ENCODE peak calls at places on chromosomes 7 and 10, in four cellular contexts. One of them, this sample, is unnamed.

GRCh38 chr7:27173412-27174076 is 576 bp downstream of the HOXA10 start:
- DNase-seq in K562: no peak
- DNase-seq in SK-N-SH: peak
- DNase-seq in HepG2: no peak
- DNase-seq in this sample: no peak

GRCh38 chr7:134452991-134453473 is 5.9 kb downstream of the AKR1B1 start:
- DNase-seq in HepG2: no peak
- DNase-seq in SK-N-SH: no peak
- DNase-seq in K562: no peak
- DNase-seq in this sample: no peak

GRCh38 chr7:70872188-70872587 is 259.8 kb upstream of the GALNT17 start:
- DNase-seq in SK-N-SH: no peak
- DNase-seq in HepG2: no peak
- DNase-seq in K562: no peak
- DNase-seq in this sample: no peak

GRCh38 chr7:82428186-82428961 is 15.2 kb downstream of the CACNA2D1 start:
- DNase-seq in K562: no peak
- DNase-seq in HepG2: no peak
- DNase-seq in SK-N-SH: no peak
- DNase-seq in this sample: no peak

GRCh38 chr10:124495176-124495575 is 33.6 kb downstream of the LHPP start:
- DNase-seq in HepG2: no peak
- DNase-seq in K562: no peak
- DNase-seq in SK-N-SH: no peak
- DNase-seq in this sample: no peak

GRCh38 chr10:44245601-44245938 is 139.3 kb downstream of the CXCL12 start:
- DNase-seq in HepG2: peak
- DNase-seq in K562: no peak
- DNase-seq in SK-N-SH: no peak
- DNase-seq in this sample: no peak

GRCh38 chr7:64874114-64874513 is 29.0 kb upstream of the ZNF273 start:
- DNase-seq in HepG2: no peak
- DNase-seq in SK-N-SH: peak
- DNase-seq in K562: no peak
- DNase-seq in this sample: no peak

GRCh38 chr10:28326516-28327493 is 23.9 kb upstream of the MPP7 start:
- DNase-seq in K562: no peak
- DNase-seq in HepG2: peak
- DNase-seq in SK-N-SH: no peak
- DNase-seq in this sample: no peak

GRCh38 chr7:5428470-5429252 is 5.0 kb upstream of the TNRC18 start:
- DNase-seq in K562: peak
- DNase-seq in SK-N-SH: peak
- DNase-seq in HepG2: peak
- DNase-seq in this sample: peak

GRCh38 chr10:71472466-71472865 is 75.7 kb downstream of the CDH23 start:
- DNase-seq in HepG2: no peak
- DNase-seq in K562: no peak
- DNase-seq in SK-N-SH: no peak
- DNase-seq in this sample: no peak

GRCh38 chr10:74282151-74282852 is 131.3 kb downstream of the ADK start:
- DNase-seq in K562: no peak
- DNase-seq in HepG2: no peak
- DNase-seq in SK-N-SH: peak
- DNase-seq in this sample: no peak

GRCh38 chr7:2670720-2671391 is 17.1 kb upstream of the AMZ1 start:
- DNase-seq in K562: peak
- DNase-seq in HepG2: peak
- DNase-seq in SK-N-SH: peak
- DNase-seq in this sample: peak

GRCh38 chr7:157493017-157493416 is 156.2 kb downstream of the DNAJB6 start:
- DNase-seq in HepG2: no peak
- DNase-seq in K562: no peak
- DNase-seq in SK-N-SH: no peak
- DNase-seq in this sample: no peak

GRCh38 chr10:86506062-86506461 is 15.5 kb downstream of the WAPL start:
- DNase-seq in HepG2: no peak
- DNase-seq in SK-N-SH: no peak
- DNase-seq in K562: no peak
- DNase-seq in this sample: no peak

GRCh38 chr7:151038951-151039849 is 9.1 kb upstream of the ASIC3 start:
- DNase-seq in HepG2: peak
- DNase-seq in K562: peak
- DNase-seq in SK-N-SH: peak
- DNase-seq in this sample: no peak

GRCh38 chr7:101882595-101883564 is 65.5 kb downstream of the CUX1 start:
- DNase-seq in HepG2: peak
- DNase-seq in K562: peak
- DNase-seq in SK-N-SH: peak
- DNase-seq in this sample: peak

GRCh38 chr10:103833731-103834365 is 21.5 kb downstream of the SH3PXD2A start:
- DNase-seq in K562: peak
- DNase-seq in HepG2: peak
- DNase-seq in SK-N-SH: no peak
- DNase-seq in this sample: peak

GRCh38 chr7:112341464-112341863 is 108.8 kb upstream of the IFRD1 start:
- DNase-seq in HepG2: no peak
- DNase-seq in SK-N-SH: no peak
- DNase-seq in K562: no peak
- DNase-seq in this sample: no peak

GRCh38 chr7:112347088-112347487 is 103.2 kb upstream of the IFRD1 start:
- DNase-seq in SK-N-SH: no peak
- DNase-seq in K562: no peak
- DNase-seq in HepG2: no peak
- DNase-seq in this sample: no peak

GRCh38 chr7:112350596-112350995 is 99.7 kb upstream of the IFRD1 start:
- DNase-seq in K562: no peak
- DNase-seq in SK-N-SH: no peak
- DNase-seq in HepG2: no peak
- DNase-seq in this sample: no peak

GRCh38 chr7:112346381-112347060 is 103.7 kb upstream of the IFRD1 start:
- DNase-seq in SK-N-SH: no peak
- DNase-seq in K562: no peak
- DNase-seq in HepG2: no peak
- DNase-seq in this sample: no peak
- TF ChIP-seq FOXJ3 in SK-N-SH: no peak
- TF ChIP-seq FOXJ3 in K562: no peak
- TF ChIP-seq FOXJ3 in HepG2: no peak
- TF ChIP-seq FOXJ3 in this sample: no peak

DNA sequence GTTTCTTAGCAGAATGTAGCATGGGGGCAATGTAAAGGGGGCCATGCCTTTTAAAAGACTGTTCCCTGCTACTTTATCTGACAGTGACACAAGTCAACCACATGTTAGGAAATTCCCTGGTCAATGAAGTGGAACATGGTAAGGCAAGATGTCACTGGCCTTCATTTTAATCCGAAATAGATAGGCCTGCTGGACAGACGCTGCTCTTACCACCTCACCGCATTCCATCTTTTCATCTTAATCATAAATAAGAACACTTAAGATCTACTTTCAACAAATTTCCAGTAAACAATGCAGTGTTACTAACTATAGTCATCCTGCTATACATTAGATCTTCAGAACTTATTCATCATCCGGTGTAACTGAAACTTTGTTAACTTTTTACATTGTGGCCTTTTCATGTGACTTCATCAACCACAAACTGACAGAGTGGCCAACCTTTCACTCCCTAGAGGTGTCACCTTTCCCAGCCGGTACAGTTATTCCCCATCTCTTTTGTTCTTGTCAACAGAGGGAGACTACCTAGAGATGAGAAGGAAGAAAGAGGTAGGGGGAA is 15.6 kb downstream of the ASB4 start:
- DNase-seq in HepG2: no peak
- DNase-seq in K562: no peak
- DNase-seq in SK-N-SH: no peak
- DNase-seq in this sample: no peak
- TF ChIP-seq FOXJ3 in HepG2: no peak
- TF ChIP-seq FOXJ3 in K562: no peak
- TF ChIP-seq FOXJ3 in SK-N-SH: no peak
- TF ChIP-seq FOXJ3 in this sample: no peak

DNA sequence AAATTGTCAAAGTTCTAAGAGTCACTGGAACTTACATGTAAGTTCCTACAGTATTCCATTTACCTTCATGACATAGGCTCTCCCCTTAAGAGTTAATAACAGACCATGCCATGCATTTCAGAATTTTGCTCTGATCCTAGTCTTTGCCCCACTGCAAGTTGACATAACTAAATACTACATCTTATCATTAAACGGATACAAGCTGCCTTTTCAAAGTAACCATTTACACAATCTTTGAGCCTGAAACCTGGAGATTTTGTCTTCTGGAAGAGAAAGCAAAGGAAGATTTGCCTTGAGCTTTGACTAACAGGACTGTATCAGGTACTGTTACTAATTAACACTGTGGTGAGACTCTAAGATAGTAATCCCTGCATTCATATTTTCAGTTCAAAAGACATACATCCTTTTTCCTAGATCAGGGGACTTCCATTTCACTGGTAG is 9.3 kb upstream of the AKR1D1 start:
- DNase-seq in HepG2: peak
- DNase-seq in K562: no peak
- DNase-seq in SK-N-SH: no peak
- DNase-seq in this sample: no peak
- TF ChIP-seq FOXJ3 in HepG2: peak
- TF ChIP-seq FOXJ3 in K562: no peak
- TF ChIP-seq FOXJ3 in SK-N-SH: no peak
- TF ChIP-seq FOXJ3 in this sample: no peak

DNA sequence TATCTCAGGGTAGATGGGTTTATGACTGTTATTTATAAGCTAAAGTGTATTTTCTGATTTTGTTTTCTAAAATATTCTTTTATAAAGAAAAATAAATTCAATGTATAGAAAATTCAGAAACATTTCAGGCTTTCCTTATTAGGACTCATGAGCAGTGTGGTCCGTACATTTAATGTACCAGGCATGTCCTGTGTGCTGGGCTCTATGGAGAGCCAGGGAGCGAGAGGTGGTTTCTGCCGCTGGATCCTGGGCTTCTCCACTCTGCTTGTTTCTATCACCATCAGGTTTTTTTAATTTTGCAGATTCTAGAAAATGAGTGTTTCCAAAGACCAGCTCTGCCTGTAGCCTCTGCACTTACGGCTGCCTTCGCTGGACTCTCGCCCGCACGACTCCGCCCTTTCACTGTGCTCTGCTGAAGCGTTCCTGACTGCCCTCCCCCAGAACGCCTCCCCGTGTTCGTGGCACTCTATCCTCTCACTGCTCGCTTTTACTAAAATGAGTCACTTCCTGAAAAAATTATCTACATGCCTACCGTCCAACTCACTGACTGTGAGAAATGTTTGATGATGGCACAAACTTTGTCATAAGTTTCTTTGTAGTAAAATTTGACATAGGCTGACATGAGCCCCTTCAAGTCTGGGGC is 188.5 kb downstream of the ZMYND11 start:
- DNase-seq in HepG2: peak
- DNase-seq in SK-N-SH: no peak
- DNase-seq in K562: no peak
- DNase-seq in this sample: no peak
- TF ChIP-seq FOXJ3 in HepG2: no peak
- TF ChIP-seq FOXJ3 in SK-N-SH: no peak
- TF ChIP-seq FOXJ3 in K562: no peak
- TF ChIP-seq FOXJ3 in this sample: no peak

GRCh38 chr10:45410807-45411606 is 37.0 kb downstream of the ALOX5 start:
- DNase-seq in K562: no peak
- DNase-seq in HepG2: no peak
- DNase-seq in SK-N-SH: no peak
- DNase-seq in this sample: no peak
- TF ChIP-seq FOXJ3 in K562: no peak
- TF ChIP-seq FOXJ3 in HepG2: no peak
- TF ChIP-seq FOXJ3 in SK-N-SH: no peak
- TF ChIP-seq FOXJ3 in this sample: no peak

GRCh38 chr10:100053686-100054460 is 27.8 kb downstream of the CPN1 start:
- DNase-seq in SK-N-SH: no peak
- DNase-seq in HepG2: no peak
- DNase-seq in K562: no peak
- DNase-seq in this sample: no peak

GRCh38 chr10:100057948-100058347 is 23.7 kb downstream of the CPN1 start:
- DNase-seq in HepG2: no peak
- DNase-seq in K562: no peak
- DNase-seq in SK-N-SH: no peak
- DNase-seq in this sample: no peak
- TF ChIP-seq FOXJ3 in HepG2: no peak
- TF ChIP-seq FOXJ3 in K562: no peak
- TF ChIP-seq FOXJ3 in SK-N-SH: no peak
- TF ChIP-seq FOXJ3 in this sample: no peak

GRCh38 chr7:22127835-22128527 is 182.3 kb upstream of the CDCA7L start:
- DNase-seq in HepG2: no peak
- DNase-seq in K562: no peak
- DNase-seq in SK-N-SH: no peak
- DNase-seq in this sample: no peak
- TF ChIP-seq FOXJ3 in HepG2: no peak
- TF ChIP-seq FOXJ3 in K562: no peak
- TF ChIP-seq FOXJ3 in SK-N-SH: no peak
- TF ChIP-seq FOXJ3 in this sample: no peak

GRCh38 chr10:43173120-43173519 is 34.9 kb downstream of the CSGALNACT2 start:
- DNase-seq in SK-N-SH: peak
- DNase-seq in HepG2: no peak
- DNase-seq in K562: no peak
- DNase-seq in this sample: no peak

GRCh38 chr10:43172645-43173044 is 34.4 kb downstream of the CSGALNACT2 start:
- DNase-seq in HepG2: no peak
- DNase-seq in SK-N-SH: no peak
- DNase-seq in K562: no peak
- DNase-seq in this sample: no peak

GRCh38 chr10:43174969-43175368 is 36.7 kb downstream of the CSGALNACT2 start:
- DNase-seq in HepG2: no peak
- DNase-seq in SK-N-SH: no peak
- DNase-seq in K562: no peak
- DNase-seq in this sample: no peak

GRCh38 chr10:43177588-43177987 is 39.3 kb downstream of the CSGALNACT2 start:
- DNase-seq in SK-N-SH: no peak
- DNase-seq in K562: no peak
- DNase-seq in HepG2: no peak
- DNase-seq in this sample: no peak

DNA sequence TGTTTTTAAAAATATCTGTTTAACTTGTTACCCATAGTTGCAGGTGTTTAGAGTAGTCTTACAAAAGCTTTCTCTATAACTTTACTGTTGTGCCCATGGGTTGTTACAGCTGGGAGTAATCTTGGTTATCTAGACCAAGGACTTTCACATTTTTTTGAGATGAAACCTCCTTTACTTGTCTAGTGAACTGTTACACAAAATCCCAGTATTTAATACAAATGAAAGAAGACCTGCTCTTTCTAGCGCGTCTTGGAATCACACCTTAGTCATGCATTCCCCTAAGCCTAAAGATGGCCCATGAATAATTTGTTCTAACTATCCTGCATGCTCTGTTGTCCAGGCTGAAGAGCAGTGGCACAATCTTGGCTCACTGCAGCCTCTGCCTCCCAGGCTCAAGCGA is 38.0 kb downstream of the CSGALNACT2 start:
- DNase-seq in SK-N-SH: no peak
- DNase-seq in K562: no peak
- DNase-seq in HepG2: no peak
- DNase-seq in this sample: no peak
- TF ChIP-seq FOXJ3 in SK-N-SH: no peak
- TF ChIP-seq FOXJ3 in K562: no peak
- TF ChIP-seq FOXJ3 in HepG2: no peak
- TF ChIP-seq FOXJ3 in this sample: no peak